ENCODE peak calls at places on chromosomes 2 and 18, in five cellular contexts. One of them, this sample, is unnamed.

GRCh38 chr18:56709463-56709862 is 58.3 kb downstream of the WDR7 start:
- DNase-seq in lung: no peak
- DNase-seq in stomach: no peak
- DNase-seq in PC-3: peak
- DNase-seq in right lobe of liver: no peak
- DNase-seq in this sample: no peak

GRCh38 chr2:13884271-13884976 is 748.1 kb upstream of the LRATD1 start:
- DNase-seq in lung: no peak
- DNase-seq in stomach: no peak
- DNase-seq in PC-3: no peak
- DNase-seq in right lobe of liver: no peak
- DNase-seq in this sample: no peak

GRCh38 chr2:158635961-158636601 is 159.0 kb upstream of the DAPL1 start:
- DNase-seq in lung: no peak
- DNase-seq in stomach: no peak
- DNase-seq in PC-3: no peak
- DNase-seq in right lobe of liver: no peak
- DNase-seq in this sample: no peak

GRCh38 chr2:100615471-100615870 is 52.7 kb downstream of the PDCL3 start:
- DNase-seq in lung: no peak
- DNase-seq in stomach: no peak
- DNase-seq in PC-3: no peak
- DNase-seq in right lobe of liver: no peak
- DNase-seq in this sample: no peak

GRCh38 chr2:62457555-62457954 is 48.4 kb downstream of the TMEM17 start:
- DNase-seq in lung: no peak
- DNase-seq in stomach: no peak
- DNase-seq in PC-3: no peak
- DNase-seq in right lobe of liver: no peak
- DNase-seq in this sample: no peak

GRCh38 chr2:134293719-134294537 is 40.1 kb downstream of the MGAT5 start:
- DNase-seq in lung: no peak
- DNase-seq in stomach: no peak
- DNase-seq in PC-3: no peak
- DNase-seq in right lobe of liver: no peak
- DNase-seq in this sample: no peak

GRCh38 chr2:109135572-109136185 is 6.7 kb downstream of the SH3RF3 start:
- DNase-seq in lung: no peak
- DNase-seq in stomach: no peak
- DNase-seq in PC-3: no peak
- DNase-seq in right lobe of liver: no peak
- DNase-seq in this sample: no peak

GRCh38 chr2:24418166-24418843 is 58.0 kb upstream of the ITSN2 start:
- DNase-seq in lung: peak
- DNase-seq in stomach: no peak
- DNase-seq in PC-3: no peak
- DNase-seq in right lobe of liver: no peak
- DNase-seq in this sample: no peak

GRCh38 chr2:215059724-215060123 is 78.7 kb downstream of the ABCA12 start:
- DNase-seq in lung: no peak
- DNase-seq in stomach: no peak
- DNase-seq in PC-3: no peak
- DNase-seq in right lobe of liver: no peak
- DNase-seq in this sample: no peak

GRCh38 chr2:145186303-145186702 is 666.4 kb upstream of the ZEB2 start:
- DNase-seq in lung: no peak
- DNase-seq in stomach: no peak
- DNase-seq in PC-3: no peak
- DNase-seq in right lobe of liver: no peak
- DNase-seq in this sample: peak

DNA sequence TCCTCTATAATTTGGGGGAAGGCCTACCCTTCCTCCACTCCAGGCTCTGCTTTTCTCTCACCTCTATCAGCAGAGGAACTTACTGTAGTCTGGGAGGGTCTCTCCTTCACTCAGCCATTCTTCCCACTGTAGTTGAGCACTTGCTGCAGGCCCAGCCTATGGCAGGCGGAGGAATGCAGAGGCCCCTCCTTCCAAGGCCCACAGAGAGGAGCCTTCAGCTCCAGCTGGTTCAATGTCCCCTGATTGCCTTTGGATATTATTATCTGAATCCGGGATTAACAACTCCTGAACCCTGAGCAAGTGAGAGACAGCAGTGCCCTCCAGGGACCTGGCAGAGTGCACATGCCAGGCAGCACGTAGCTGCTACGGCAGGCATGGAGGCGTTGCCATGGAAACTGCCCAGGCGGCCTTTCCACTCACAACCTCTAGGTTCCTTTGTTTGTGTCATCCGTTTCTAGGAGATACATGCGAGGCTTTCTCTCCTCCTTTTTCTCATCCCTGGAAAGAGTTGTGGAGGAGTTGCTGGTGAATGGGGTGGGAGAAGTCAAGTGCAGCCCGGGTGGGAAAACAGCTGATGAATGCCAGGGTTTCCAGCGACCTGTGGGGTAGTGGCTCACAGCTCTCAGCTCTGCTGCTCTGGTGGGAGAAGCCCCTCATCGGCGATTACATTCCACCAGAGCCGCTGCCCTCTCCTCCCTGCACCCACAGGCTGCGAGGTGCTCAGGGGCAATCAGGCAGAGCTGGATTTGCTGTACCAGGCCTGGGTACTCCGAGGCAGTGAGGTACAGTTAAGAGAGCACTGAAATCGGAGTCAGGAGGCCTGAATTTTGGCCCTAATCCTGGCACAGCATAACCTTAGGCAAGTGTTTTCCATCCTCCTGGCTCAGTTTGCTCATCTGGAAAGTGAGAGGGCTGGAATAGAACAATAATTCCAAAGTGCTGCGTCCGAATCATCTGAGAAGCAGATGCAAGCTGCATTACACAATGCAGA is 55.3 kb upstream of the HK2 start:
- DNase-seq in lung: no peak
- DNase-seq in stomach: no peak
- DNase-seq in PC-3: no peak
- DNase-seq in right lobe of liver: no peak
- DNase-seq in this sample: peak
- H3K27ac ChIP-seq in lung: no peak
- H3K27ac ChIP-seq in stomach: no peak
- H3K27ac ChIP-seq in PC-3: no peak
- H3K27ac ChIP-seq in right lobe of liver: no peak
- H3K27ac ChIP-seq in this sample: no peak

DNA sequence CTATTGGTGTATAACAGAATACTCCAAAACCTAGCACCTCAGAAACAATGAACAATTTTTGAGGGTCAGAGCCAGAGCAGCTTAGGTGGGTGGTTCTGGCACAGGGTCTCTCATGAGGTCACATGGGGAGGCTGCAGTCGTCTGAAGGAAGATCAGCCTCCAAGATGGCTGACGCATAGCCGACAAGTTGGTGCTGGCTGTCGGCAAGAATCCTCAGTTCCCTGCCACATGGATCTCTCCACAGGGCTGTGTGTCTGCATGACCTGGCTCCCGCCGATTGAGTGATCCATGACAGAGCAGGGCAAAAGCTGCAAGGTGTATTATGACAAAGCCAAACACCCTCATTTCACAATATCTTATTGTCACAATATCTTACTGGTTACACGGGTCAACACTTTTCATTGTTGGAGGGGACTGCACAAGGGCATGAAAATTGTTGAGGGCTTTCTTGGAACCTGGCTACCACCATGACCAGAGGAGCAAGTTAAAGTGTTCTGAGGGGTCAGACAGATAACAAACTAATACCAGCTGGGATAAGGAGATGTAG is 4.2 kb downstream of the MYL12B start:
- DNase-seq in lung: no peak
- DNase-seq in stomach: no peak
- DNase-seq in PC-3: no peak
- DNase-seq in right lobe of liver: no peak
- DNase-seq in this sample: no peak
- H3K27ac ChIP-seq in lung: no peak
- H3K27ac ChIP-seq in stomach: no peak
- H3K27ac ChIP-seq in PC-3: no peak
- H3K27ac ChIP-seq in right lobe of liver: peak
- H3K27ac ChIP-seq in this sample: no peak

GRCh38 chr2:237688081-237688480 is 60.7 kb downstream of the LRRFIP1 start:
- DNase-seq in lung: no peak
- DNase-seq in stomach: no peak
- DNase-seq in PC-3: no peak
- DNase-seq in right lobe of liver: no peak
- DNase-seq in this sample: no peak
- H3K27ac ChIP-seq in lung: peak
- H3K27ac ChIP-seq in stomach: peak
- H3K27ac ChIP-seq in PC-3: peak
- H3K27ac ChIP-seq in right lobe of liver: peak
- H3K27ac ChIP-seq in this sample: no peak

DNA sequence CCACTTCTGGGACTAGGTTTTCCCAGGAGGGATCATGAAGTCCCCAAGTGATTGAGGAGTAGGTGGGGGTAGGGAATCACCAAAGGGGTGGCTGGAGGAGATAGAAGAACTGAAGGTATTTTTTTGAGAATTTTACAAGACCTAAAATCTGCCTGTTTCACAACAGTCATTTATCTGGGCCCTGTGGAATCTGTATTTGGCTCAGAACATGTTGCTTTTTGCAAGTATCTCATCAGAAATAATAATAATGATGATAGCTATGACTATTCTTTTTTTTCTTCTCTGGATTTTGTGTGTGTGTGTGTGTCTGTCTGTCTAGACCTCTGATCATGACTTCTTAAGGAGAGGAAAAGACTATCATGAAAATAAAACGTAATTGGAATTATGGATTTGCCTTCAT is 13.9 kb downstream of the STON1 start:
- DNase-seq in lung: no peak
- DNase-seq in stomach: no peak
- DNase-seq in PC-3: no peak
- DNase-seq in right lobe of liver: no peak
- DNase-seq in this sample: no peak
- H3K27ac ChIP-seq in lung: no peak
- H3K27ac ChIP-seq in stomach: peak
- H3K27ac ChIP-seq in PC-3: no peak
- H3K27ac ChIP-seq in right lobe of liver: no peak
- H3K27ac ChIP-seq in this sample: no peak

DNA sequence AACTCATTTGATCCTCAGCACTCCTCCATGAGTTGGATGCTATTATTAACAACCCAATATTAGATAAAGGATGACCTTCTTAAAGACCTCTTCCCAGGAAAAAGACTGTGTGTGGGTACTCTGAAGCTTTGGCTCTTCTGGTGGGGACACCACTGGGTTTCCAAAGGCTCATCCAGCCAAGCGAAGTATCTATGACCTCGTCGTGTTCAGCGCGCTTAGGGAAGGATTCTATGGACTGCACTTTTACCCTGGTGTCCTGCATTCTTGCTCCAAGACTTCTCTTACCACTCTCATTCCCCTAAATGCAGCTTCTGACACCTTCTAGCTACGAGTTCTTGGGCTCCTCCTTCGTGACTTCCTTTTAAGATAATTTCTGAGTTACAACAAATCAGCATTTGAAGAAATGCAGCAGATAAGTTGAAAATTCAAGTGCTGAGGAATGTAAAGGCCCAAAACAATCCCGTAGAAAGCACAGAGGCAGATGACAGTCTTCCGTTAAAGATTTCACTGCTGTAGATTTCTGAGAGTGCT is 673 bp upstream of the HNMT start:
- DNase-seq in lung: no peak
- DNase-seq in stomach: no peak
- DNase-seq in PC-3: no peak
- DNase-seq in right lobe of liver: no peak
- DNase-seq in this sample: no peak
- H3K27ac ChIP-seq in lung: peak
- H3K27ac ChIP-seq in stomach: peak
- H3K27ac ChIP-seq in PC-3: peak
- H3K27ac ChIP-seq in right lobe of liver: peak
- H3K27ac ChIP-seq in this sample: peak

GRCh38 chr2:36834721-36835120 is 131.6 kb downstream of the STRN start:
- DNase-seq in lung: no peak
- DNase-seq in stomach: no peak
- DNase-seq in PC-3: no peak
- DNase-seq in right lobe of liver: no peak
- DNase-seq in this sample: no peak
- H3K27ac ChIP-seq in lung: no peak
- H3K27ac ChIP-seq in stomach: no peak
- H3K27ac ChIP-seq in PC-3: no peak
- H3K27ac ChIP-seq in right lobe of liver: no peak
- H3K27ac ChIP-seq in this sample: no peak

GRCh38 chr18:7817596-7817995 is 250.5 kb downstream of the PTPRM start:
- DNase-seq in lung: no peak
- DNase-seq in stomach: no peak
- DNase-seq in PC-3: no peak
- DNase-seq in right lobe of liver: no peak
- DNase-seq in this sample: no peak
- H3K27ac ChIP-seq in lung: no peak
- H3K27ac ChIP-seq in stomach: no peak
- H3K27ac ChIP-seq in PC-3: no peak
- H3K27ac ChIP-seq in right lobe of liver: no peak
- H3K27ac ChIP-seq in this sample: no peak

GRCh38 chr2:233803994-233804393 is 25.9 kb downstream of the MROH2A start:
- DNase-seq in lung: peak
- DNase-seq in stomach: peak
- DNase-seq in PC-3: no peak
- DNase-seq in right lobe of liver: no peak
- DNase-seq in this sample: no peak
- H3K27ac ChIP-seq in lung: no peak
- H3K27ac ChIP-seq in stomach: no peak
- H3K27ac ChIP-seq in PC-3: no peak
- H3K27ac ChIP-seq in right lobe of liver: no peak
- H3K27ac ChIP-seq in this sample: no peak

GRCh38 chr18:36428431-36429029 is 131.0 kb downstream of the FHOD3 start:
- DNase-seq in lung: no peak
- DNase-seq in stomach: no peak
- DNase-seq in PC-3: no peak
- DNase-seq in right lobe of liver: no peak
- DNase-seq in this sample: no peak

GRCh38 chr18:36432880-36433279 is 135.4 kb downstream of the FHOD3 start:
- DNase-seq in lung: no peak
- DNase-seq in stomach: no peak
- DNase-seq in PC-3: no peak
- DNase-seq in right lobe of liver: no peak
- DNase-seq in this sample: no peak

GRCh38 chr18:36424741-36425142 is 127.2 kb downstream of the FHOD3 start:
- DNase-seq in lung: no peak
- DNase-seq in stomach: no peak
- DNase-seq in PC-3: peak
- DNase-seq in right lobe of liver: no peak
- DNase-seq in this sample: no peak

GRCh38 chr18:36427369-36427768 is 129.9 kb downstream of the FHOD3 start:
- DNase-seq in lung: no peak
- DNase-seq in stomach: no peak
- DNase-seq in PC-3: no peak
- DNase-seq in right lobe of liver: no peak
- DNase-seq in this sample: no peak

DNA sequence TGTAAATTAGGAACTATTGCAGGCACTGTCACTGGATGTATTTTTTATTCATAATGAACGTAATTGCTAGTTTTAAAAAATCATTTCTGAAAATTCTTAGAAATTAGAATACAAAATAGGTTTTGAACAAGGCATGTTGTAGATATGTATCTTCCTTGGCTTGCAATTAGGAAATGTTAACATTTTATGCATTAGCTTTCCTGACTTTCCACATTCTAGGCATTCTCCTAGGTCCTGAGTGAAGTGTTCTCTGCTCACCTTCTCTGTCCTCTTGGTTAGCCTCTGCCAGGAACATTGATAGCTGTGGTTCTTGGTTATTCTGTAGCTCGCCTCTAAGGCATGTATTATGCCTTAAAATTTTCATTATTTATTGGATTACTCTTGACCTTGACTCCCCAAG is 130.3 kb downstream of the FHOD3 start:
- DNase-seq in lung: no peak
- DNase-seq in stomach: no peak
- DNase-seq in PC-3: no peak
- DNase-seq in right lobe of liver: no peak
- DNase-seq in this sample: no peak
- H3K27ac ChIP-seq in lung: no peak
- H3K27ac ChIP-seq in stomach: no peak
- H3K27ac ChIP-seq in PC-3: no peak
- H3K27ac ChIP-seq in right lobe of liver: no peak
- H3K27ac ChIP-seq in this sample: no peak

This sample was measured in substantia nigra.